ENCODE peak calls at places on chromosomes 4 and X, in seven cellular contexts. P, S, K, H, V, O and T are unnamed samples. For H3K4me1 and H3K27me3, the result is how much of the 10 kb centered on the place peaks cover.

GRCh38 chrX:21738145-21738949 is 19.6 kb downstream of the SMPX start:
- DNase-seq in P (no peak), O (no peak), H (no peak), K (no peak), S (no peak), V (no peak), T (peak)

GRCh38 chrX:27254663-27255062 is 208.5 kb downstream of the PPP4R3C start:
- DNase-seq in K (no peak), V (no peak), O (no peak), P (no peak), S (no peak), H (no peak), T (no peak)

GRCh38 chr4:139017861-139018260 is 2.3 kb downstream of the NOCT start:
- DNase-seq in V (no peak), P (no peak), H (no peak), S (no peak), K (no peak), O (peak), T (no peak)

GRCh38 chrX:25034889-25035288 is 19.1 kb upstream of the ARX start:
- DNase-seq in O (peak), H (peak), V (no peak), S (no peak), P (no peak), K (no peak), T (no peak)

GRCh38 chrX:153499258-153499657 is 4.5 kb downstream of the BGN start:
- DNase-seq in S (no peak), K (no peak), O (no peak), V (no peak), P (peak), H (no peak), T (no peak)

GRCh38 chr4:156933633-156934258 is 37.9 kb downstream of the PDGFC start:
- DNase-seq in K (no peak), H (peak), O (peak), P (no peak), V (no peak), S (no peak), T (peak)

GRCh38 chrX:10554612-10555270 is 65.6 kb downstream of the MID1 start:
- DNase-seq in H (peak), K (no peak), O (no peak), V (no peak), S (no peak), P (no peak), T (no peak)

GRCh38 chr4:123444298-123444731 is 47.7 kb downstream of the SPRY1 start:
- DNase-seq in V (no peak), H (peak), P (no peak), K (peak), S (peak), O (no peak), T (peak)

GRCh38 chrX:101677028-101677427 is 17.4 kb upstream of the ARMCX2 start:
- DNase-seq in V (no peak), P (no peak), H (no peak), O (no peak), K (no peak), S (no peak), T (no peak)

GRCh38 chr4:154958621-154959358 is 177.7 kb downstream of the RBM46 start:
- DNase-seq in P (no peak), V (no peak), K (peak), H (no peak), S (no peak), O (no peak), T (no peak)

GRCh38 chr4:114272226-114272625 is 292.8 kb upstream of the ARSJ start:
- DNase-seq in O (peak), V (no peak), H (no peak), K (no peak), S (no peak), P (no peak), T (no peak)

GRCh38 chr4:82588871-82589270 is 27.1 kb upstream of the TMEM150C start:
- DNase-seq in K (no peak), V (no peak), H (no peak), P (no peak), O (no peak), S (no peak), T (no peak)
- H3K4me1 ChIP-seq in K (under half), V (under half), H (under half), P (under half), O (under half), S (under half), T (under half)

GRCh38 chr4:6346373-6347110 is 76.9 kb downstream of the WFS1 start:
- DNase-seq in P (no peak), S (no peak), O (no peak), V (no peak), H (no peak), K (no peak), T (no peak)
- H3K4me3 ChIP-seq in P (no peak), S (no peak), O (no peak), V (no peak), H (no peak), K (no peak), T (no peak)

GRCh38 chr4:144644368-144645101 is 1.4 kb upstream of the HHIP start:
- DNase-seq in O (no peak), H (no peak), V (no peak), K (no peak), P (no peak), S (no peak), T (no peak)

GRCh38 chr4:144645102-144645469 is 870 bp upstream of the HHIP start:
- DNase-seq in V (no peak), S (no peak), P (peak), O (no peak), H (no peak), K (no peak), T (no peak)

GRCh38 chr4:144647095-144647959 is 1.4 kb downstream of the HHIP start:
- DNase-seq in O (peak), V (no peak), S (no peak), K (no peak), H (no peak), P (peak), T (no peak)

GRCh38 chr4:144646523-144647094 is 653 bp downstream of the HHIP start:
- DNase-seq in K (no peak), S (no peak), P (peak), H (no peak), O (peak), V (no peak), T (no peak)

GRCh38 chr4:144645621-144646522 is at the start of gene HHIP:
- DNase-seq in P (peak), H (peak), K (peak), V (no peak), S (no peak), O (peak), T (no peak)
- H3K27me3 ChIP-seq in P (under half), H (under half), K (half or more), V (under half), S (under half), O (under half), T (under half)

DNA sequence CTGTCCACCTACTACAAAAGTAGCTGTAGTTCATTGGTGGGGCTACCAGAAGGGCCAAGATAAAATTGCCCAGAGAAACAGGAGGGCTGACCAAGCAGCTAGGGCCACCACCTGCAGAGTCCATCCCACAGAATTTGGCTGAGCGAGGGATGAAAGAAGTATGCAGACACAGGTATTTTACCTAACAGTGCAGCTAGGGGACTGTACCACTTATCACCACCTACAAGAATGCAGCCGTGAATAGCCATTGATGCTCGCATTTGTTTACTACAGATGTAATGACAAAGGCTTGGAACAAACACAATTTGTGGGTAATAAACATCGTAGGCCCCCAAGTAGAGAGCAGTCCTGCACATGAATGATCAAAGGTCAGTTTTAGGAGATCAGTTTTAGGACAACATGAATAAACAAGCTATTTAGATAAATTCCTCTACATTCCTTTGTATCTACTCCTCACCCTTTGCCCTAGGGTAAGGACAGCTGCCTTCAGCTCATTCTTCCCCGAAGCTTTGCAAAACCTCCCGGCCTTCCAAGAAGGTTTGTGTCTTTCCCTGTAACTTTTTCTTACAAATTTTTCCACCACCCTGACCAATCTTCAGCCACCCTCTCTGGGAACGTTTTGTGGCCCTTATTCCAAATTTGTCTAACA is 49.5 kb downstream of the ZNF718 start:
- DNase-seq in O (no peak), V (no peak), S (peak), P (no peak), K (no peak), H (no peak), T (no peak)
- H3K4me1 ChIP-seq in O (under half), V (under half), S (under half), P (under half), K (under half), H (under half), T (under half)

GRCh38 chr4:73620115-73620792 is at the start of gene RASSF6:
- DNase-seq in V (no peak), H (no peak), O (no peak), P (no peak), S (peak), K (peak), T (peak)
- H3K4me3 ChIP-seq in V (peak), H (peak), O (no peak), P (no peak), S (peak), K (peak), T (peak)